ENCODE peak calls at places on chromosomes 5 and 9, in five cellular contexts. L, P, W, N and J are unnamed samples.

GRCh38 chr9:127397722-127398647 is 1.0 kb downstream of the SLC2A8 start:
- DNase-seq in L (peak), P (peak), W (peak), N (peak), J (peak)

GRCh38 chr9:132163457-132163875 is 1.6 kb downstream of the NTNG2 start:
- DNase-seq in L (no peak), P (no peak), W (peak), N (peak), J (peak)

GRCh38 chr5:22505891-22506290 is 347.3 kb downstream of the CDH12 start:
- DNase-seq in L (no peak), P (no peak), W (no peak), N (no peak), J (no peak)

GRCh38 chr5:179228341-179229121 is 116.7 kb downstream of the ADAMTS2 start:
- DNase-seq in L (peak), P (no peak), W (no peak), N (no peak), J (no peak)

GRCh38 chr5:127565586-127566270 is 48.3 kb downstream of the PRRC1 start:
- DNase-seq in L (no peak), P (no peak), W (no peak), N (no peak), J (no peak)

GRCh38 chr5:179089502-179089901 is 29.3 kb downstream of the ZNF354C start:
- DNase-seq in L (no peak), P (no peak), W (no peak), N (no peak), J (no peak)

GRCh38 chr9:8725635-8726034 is 926.1 kb upstream of the DMAC1 start:
- DNase-seq in L (no peak), P (no peak), W (peak), N (no peak), J (peak)

GRCh38 chr5:177022386-177023246 is at the start of gene ZNF346:
- DNase-seq in L (peak), P (peak), W (peak), N (peak), J (peak)

GRCh38 chr5:40649493-40650030 is 30.2 kb upstream of the PTGER4 start:
- DNase-seq in L (no peak), P (no peak), W (no peak), N (no peak), J (no peak)

GRCh38 chr9:132846109-132846917 is 31.8 kb downstream of the AK8 start:
- DNase-seq in L (no peak), P (no peak), W (no peak), N (no peak), J (no peak)

GRCh38 chr9:106420511-106420944 is 442.4 kb upstream of the ZNF462 start:
- DNase-seq in L (no peak), P (no peak), W (peak), N (no peak), J (no peak)

GRCh38 chr9:89786650-89787049 is 181.8 kb downstream of the GADD45G start:
- DNase-seq in L (no peak), P (no peak), W (peak), N (no peak), J (no peak)

GRCh38 chr9:19404278-19405075 is 4.3 kb upstream of the ACER2 start:
- DNase-seq in L (no peak), P (no peak), W (no peak), N (no peak), J (no peak)

GRCh38 chr9:113624721-113625120 is 161.2 kb downstream of the RGS3 start:
- DNase-seq in L (peak), P (no peak), W (peak), N (peak), J (no peak)

GRCh38 chr5:135135530-135136201 is 101.6 kb upstream of the PITX1 start:
- DNase-seq in L (no peak), P (no peak), W (peak), N (peak), J (no peak)

GRCh38 chr9:3480353-3480655 is 45.5 kb downstream of the RFX3 start:
- DNase-seq in L (no peak), P (no peak), W (no peak), N (no peak), J (no peak)

GRCh38 chr5:102561894-102562760 is 63.3 kb upstream of the SLCO6A1 start:
- DNase-seq in L (peak), P (peak), W (peak), N (peak), J (peak)

DNA sequence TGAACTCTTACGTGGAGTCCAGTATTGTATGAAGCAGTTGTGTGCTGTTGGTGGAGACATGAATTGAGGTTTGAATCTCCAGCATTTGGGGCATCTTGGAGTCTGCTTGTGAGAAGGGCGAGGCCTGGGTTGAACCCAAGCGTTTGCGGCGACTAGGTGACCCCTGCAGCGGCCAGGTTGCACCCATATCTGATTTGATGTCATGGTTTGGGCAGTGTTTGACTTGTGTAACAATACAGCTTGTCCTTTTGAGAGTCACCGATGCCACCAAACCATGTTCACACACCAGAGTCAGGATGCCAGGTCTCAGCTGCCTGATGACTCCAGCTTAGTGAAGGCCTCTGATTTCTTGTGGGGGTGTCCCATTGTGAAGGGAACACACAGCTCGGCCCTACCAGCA is 2.1 kb downstream of the TRAF2 start:
- DNase-seq in L (no peak), P (no peak), W (no peak), N (no peak), J (no peak)
- H3K4ac ChIP-seq in L (no peak), P (no peak), W (no peak), N (no peak), J (no peak)

GRCh38 chr5:169298193-169298592 is 2.7 kb downstream of the SLIT3 start:
- DNase-seq in L (no peak), P (no peak), W (no peak), N (no peak), J (no peak)

GRCh38 chr5:169295241-169295747 is 5.6 kb downstream of the SLIT3 start:
- DNase-seq in L (no peak), P (no peak), W (no peak), N (no peak), J (no peak)

GRCh38 chr5:169294621-169295020 is 6.3 kb downstream of the SLIT3 start:
- DNase-seq in L (no peak), P (no peak), W (no peak), N (no peak), J (no peak)

GRCh38 chr5:169299146-169299545 is 1.8 kb downstream of the SLIT3 start:
- DNase-seq in L (no peak), P (no peak), W (no peak), N (no peak), J (no peak)

DNA sequence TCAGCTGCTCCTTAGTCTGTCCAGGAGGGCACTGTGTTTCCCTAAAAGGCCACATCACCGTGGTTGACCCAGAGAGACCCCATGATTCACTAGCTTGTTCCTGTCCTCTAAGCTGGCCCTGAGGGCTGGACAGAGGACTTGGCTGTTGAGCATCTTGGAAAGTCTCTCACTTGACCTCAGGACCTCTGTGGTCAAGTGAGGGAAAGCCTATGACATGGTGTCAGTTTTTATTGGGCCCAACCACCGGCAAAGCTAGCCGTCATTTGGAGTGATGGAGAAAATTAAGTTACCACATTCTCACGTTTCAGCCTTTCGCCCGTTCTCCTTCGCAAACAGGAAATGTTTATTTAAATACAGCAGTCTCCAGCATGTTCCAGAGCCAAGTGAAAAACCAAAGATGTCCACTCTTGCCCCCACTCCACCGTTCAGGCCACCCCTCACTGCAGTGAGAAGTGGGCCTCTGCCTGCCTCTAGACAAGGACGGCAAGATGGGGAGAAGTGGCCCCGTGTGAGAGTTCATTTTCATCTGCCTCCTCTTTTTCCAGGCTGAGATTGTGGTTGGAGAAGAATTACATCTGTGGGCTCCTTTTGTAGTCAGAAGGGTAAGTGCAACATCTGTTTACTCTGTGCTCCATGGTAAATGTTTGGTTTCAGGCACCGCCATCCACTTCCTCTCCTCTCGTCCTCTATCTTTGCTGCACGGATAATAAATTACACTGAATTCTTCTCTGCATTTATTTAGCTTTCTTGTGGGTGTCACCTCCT is 4.3 kb downstream of the SLIT3 start:
- DNase-seq in L (no peak), P (no peak), W (peak), N (no peak), J (no peak)
- H3K27ac ChIP-seq in L (no peak), P (no peak), W (no peak), N (no peak), J (no peak)

GRCh38 chr5:77630246-77631165 is 8.0 kb downstream of the OTP start:
- DNase-seq in L (peak), P (no peak), W (peak), N (no peak), J (peak)
- H3K4ac ChIP-seq in L (no peak), P (peak), W (no peak), N (no peak), J (no peak)

GRCh38 chr9:129609486-129610192 is 11.3 kb downstream of the C9orf50 start:
- DNase-seq in L (no peak), P (no peak), W (peak), N (no peak), J (peak)
- H3K27ac ChIP-seq in L (no peak), P (no peak), W (peak), N (peak), J (no peak)

GRCh38 chr9:119961774-119962408 is 592.7 kb upstream of the BRINP1 start:
- DNase-seq in L (peak), P (peak), W (peak), N (peak), J (peak)

GRCh38 chr9:119959846-119960545 is 590.8 kb upstream of the BRINP1 start:
- DNase-seq in L (no peak), P (no peak), W (no peak), N (no peak), J (no peak)

GRCh38 chr9:119967867-119968535 is 598.8 kb upstream of the BRINP1 start:
- DNase-seq in L (no peak), P (no peak), W (no peak), N (no peak), J (no peak)

GRCh38 chr9:119963258-119963797 is 594.1 kb upstream of the BRINP1 start:
- DNase-seq in L (peak), P (peak), W (peak), N (peak), J (peak)

GRCh38 chr9:119963798-119964372 is 594.6 kb upstream of the BRINP1 start:
- DNase-seq in L (peak), P (peak), W (peak), N (peak), J (peak)
- H3K4ac ChIP-seq in L (no peak), P (no peak), W (no peak), N (peak), J (no peak)

DNA sequence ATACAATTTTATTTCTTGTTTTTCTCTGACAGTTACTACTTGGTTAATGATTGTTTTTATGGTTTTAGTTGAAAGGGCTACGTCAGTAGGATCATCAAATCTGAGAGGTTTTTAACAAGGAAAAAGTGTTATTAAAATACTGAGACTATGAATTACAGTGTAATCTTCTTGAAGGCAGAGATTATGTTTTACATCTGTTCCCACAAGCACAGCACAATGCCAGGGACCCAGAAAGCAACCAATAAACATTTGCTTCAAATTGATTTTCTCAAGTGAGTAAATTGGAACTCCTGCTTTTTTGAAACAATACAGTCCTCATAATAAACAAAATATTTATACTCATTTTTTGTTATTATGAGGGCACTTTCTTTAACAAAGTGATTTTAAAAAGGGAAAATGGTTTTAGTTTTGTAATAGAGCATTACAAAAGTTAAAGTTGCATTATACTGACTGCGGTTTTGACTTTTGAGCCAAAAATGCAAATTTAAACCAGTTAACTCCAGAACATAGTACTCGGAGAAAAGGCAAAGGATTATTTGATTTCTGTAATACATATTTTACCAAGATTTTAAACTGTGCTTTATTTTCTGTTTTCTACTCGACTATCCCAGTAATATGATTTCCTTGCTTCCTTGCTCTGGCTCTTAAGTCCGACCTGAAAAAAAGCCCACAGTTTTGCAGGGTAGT is 176.9 kb downstream of the GDNF start:
- DNase-seq in L (no peak), P (no peak), W (no peak), N (no peak), J (no peak)
- H3K27ac ChIP-seq in L (no peak), P (no peak), W (no peak), N (no peak), J (no peak)

GRCh38 chr5:56648460-56649034 is 166.8 kb upstream of the MAP3K1 start:
- DNase-seq in L (no peak), P (no peak), W (no peak), N (no peak), J (no peak)
- H3K4ac ChIP-seq in L (no peak), P (no peak), W (no peak), N (no peak), J (no peak)

DNA sequence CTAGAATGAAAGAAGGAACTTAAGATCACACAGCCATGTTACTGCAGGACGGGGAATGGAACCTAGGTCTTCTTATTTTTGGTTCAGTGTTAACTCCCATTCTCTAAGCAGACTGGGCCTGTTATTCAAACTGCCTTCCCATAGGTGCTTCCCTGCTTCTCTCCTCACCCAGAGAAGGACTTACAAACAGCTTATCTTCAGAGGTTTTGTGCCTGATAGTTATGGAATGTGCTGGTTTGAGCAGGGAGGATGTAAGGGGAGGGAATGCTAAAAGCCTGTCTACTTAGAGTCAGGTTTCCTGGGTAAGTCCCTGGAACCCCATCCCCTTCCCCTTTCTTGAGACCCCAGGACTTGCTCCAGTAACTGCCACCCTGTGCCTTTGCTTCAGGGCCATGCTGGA is 4.2 kb upstream of the PSMD5 start:
- DNase-seq in L (no peak), P (no peak), W (no peak), N (peak), J (peak)
- H3K27ac ChIP-seq in L (no peak), P (no peak), W (no peak), N (no peak), J (no peak)